ENCODE peak calls at places on chromosomes 7 and 10, in five cellular contexts. One of them, this sample, is unnamed.

GRCh38 chr7:130272456-130273080 is 5.9 kb downstream of the CPA2 start:
- DNase-seq in colonic mucosa: no peak
- DNase-seq in mammary epithelial cell: peak
- DNase-seq in left lung: no peak
- DNase-seq in GM23338: peak
- DNase-seq in this sample: no peak

GRCh38 chr10:73888514-73888913 is 14.2 kb upstream of the CAMK2G start:
- DNase-seq in colonic mucosa: no peak
- DNase-seq in mammary epithelial cell: peak
- DNase-seq in left lung: no peak
- DNase-seq in GM23338: no peak
- DNase-seq in this sample: no peak

GRCh38 chr7:46544396-46545008 is 623.4 kb upstream of the IGFBP3 start:
- DNase-seq in colonic mucosa: no peak
- DNase-seq in mammary epithelial cell: peak
- DNase-seq in left lung: no peak
- DNase-seq in GM23338: no peak
- DNase-seq in this sample: no peak

GRCh38 chr7:154505362-154505761 is 453.2 kb downstream of the DPP6 start:
- DNase-seq in colonic mucosa: no peak
- DNase-seq in mammary epithelial cell: no peak
- DNase-seq in left lung: no peak
- DNase-seq in GM23338: no peak
- DNase-seq in this sample: no peak

GRCh38 chr7:128811631-128812430 is 18.4 kb upstream of the FLNC start:
- DNase-seq in colonic mucosa: no peak
- DNase-seq in mammary epithelial cell: no peak
- DNase-seq in left lung: no peak
- DNase-seq in GM23338: no peak
- DNase-seq in this sample: no peak

GRCh38 chr7:106465704-106466468 is 181.1 kb upstream of the NAMPT start:
- DNase-seq in colonic mucosa: no peak
- DNase-seq in mammary epithelial cell: no peak
- DNase-seq in left lung: no peak
- DNase-seq in GM23338: no peak
- DNase-seq in this sample: no peak

GRCh38 chr7:13800694-13801448 is 188.6 kb downstream of the ETV1 start:
- DNase-seq in colonic mucosa: no peak
- DNase-seq in mammary epithelial cell: peak
- DNase-seq in left lung: no peak
- DNase-seq in GM23338: peak
- DNase-seq in this sample: no peak

GRCh38 chr7:29332027-29332806 is 137.6 kb downstream of the CHN2 start:
- DNase-seq in colonic mucosa: no peak
- DNase-seq in mammary epithelial cell: no peak
- DNase-seq in left lung: no peak
- DNase-seq in GM23338: no peak
- DNase-seq in this sample: no peak

GRCh38 chr10:48594799-48595198 is 10.1 kb downstream of the ARHGAP22 start:
- DNase-seq in colonic mucosa: no peak
- DNase-seq in mammary epithelial cell: no peak
- DNase-seq in left lung: no peak
- DNase-seq in GM23338: no peak
- DNase-seq in this sample: no peak

GRCh38 chr7:136303162-136303561 is 326.0 kb upstream of the MTPN start:
- DNase-seq in colonic mucosa: no peak
- DNase-seq in mammary epithelial cell: no peak
- DNase-seq in left lung: no peak
- DNase-seq in GM23338: no peak
- DNase-seq in this sample: no peak

GRCh38 chr7:116211913-116212596 is 1.7 kb downstream of the TES start:
- DNase-seq in colonic mucosa: no peak
- DNase-seq in mammary epithelial cell: no peak
- DNase-seq in left lung: no peak
- DNase-seq in GM23338: no peak
- DNase-seq in this sample: no peak

GRCh38 chr10:133306097-133306476 is 2.6 kb downstream of the TUBGCP2 start:
- DNase-seq in colonic mucosa: no peak
- DNase-seq in mammary epithelial cell: no peak
- DNase-seq in left lung: peak
- DNase-seq in GM23338: no peak
- DNase-seq in this sample: no peak

GRCh38 chr7:30450123-30450982 is 28.2 kb downstream of the NOD1 start:
- DNase-seq in colonic mucosa: no peak
- DNase-seq in mammary epithelial cell: no peak
- DNase-seq in left lung: no peak
- DNase-seq in GM23338: peak
- DNase-seq in this sample: no peak

GRCh38 chr7:30447466-30447865 is 31.1 kb downstream of the NOD1 start:
- DNase-seq in colonic mucosa: no peak
- DNase-seq in mammary epithelial cell: no peak
- DNase-seq in left lung: no peak
- DNase-seq in GM23338: no peak
- DNase-seq in this sample: no peak

GRCh38 chr7:30446266-30446665 is 32.3 kb downstream of the NOD1 start:
- DNase-seq in colonic mucosa: no peak
- DNase-seq in mammary epithelial cell: no peak
- DNase-seq in left lung: no peak
- DNase-seq in GM23338: no peak
- DNase-seq in this sample: no peak

GRCh38 chr7:30448461-30449189 is 30.0 kb downstream of the NOD1 start:
- DNase-seq in colonic mucosa: no peak
- DNase-seq in mammary epithelial cell: no peak
- DNase-seq in left lung: no peak
- DNase-seq in GM23338: no peak
- DNase-seq in this sample: no peak

DNA sequence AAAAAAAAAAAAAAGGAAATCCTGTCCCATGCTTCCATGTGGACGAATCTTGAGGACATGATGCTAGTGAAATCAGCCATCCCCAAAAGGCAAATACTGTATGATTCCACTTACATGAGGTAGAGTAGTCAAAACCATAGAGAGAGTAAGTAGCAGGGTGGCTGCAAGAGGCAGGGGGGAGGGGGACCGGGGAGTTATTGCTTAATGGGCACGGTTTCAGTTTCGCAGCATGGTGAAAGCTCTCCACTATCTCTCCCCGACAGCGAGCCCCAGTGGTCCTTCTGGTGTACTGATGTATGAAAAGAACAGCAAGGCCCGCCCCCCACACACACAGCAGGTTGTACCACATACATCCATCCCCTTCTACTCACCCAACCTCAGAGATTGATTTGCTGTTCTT is 32.8 kb downstream of the NOD1 start:
- DNase-seq in colonic mucosa: peak
- DNase-seq in mammary epithelial cell: no peak
- DNase-seq in left lung: peak
- DNase-seq in GM23338: peak
- DNase-seq in this sample: no peak
- TF ChIP-seq CTCF in colonic mucosa: no peak
- TF ChIP-seq CTCF in mammary epithelial cell: no peak
- TF ChIP-seq CTCF in left lung: peak
- TF ChIP-seq CTCF in GM23338: peak
- TF ChIP-seq CTCF in this sample: no peak

DNA sequence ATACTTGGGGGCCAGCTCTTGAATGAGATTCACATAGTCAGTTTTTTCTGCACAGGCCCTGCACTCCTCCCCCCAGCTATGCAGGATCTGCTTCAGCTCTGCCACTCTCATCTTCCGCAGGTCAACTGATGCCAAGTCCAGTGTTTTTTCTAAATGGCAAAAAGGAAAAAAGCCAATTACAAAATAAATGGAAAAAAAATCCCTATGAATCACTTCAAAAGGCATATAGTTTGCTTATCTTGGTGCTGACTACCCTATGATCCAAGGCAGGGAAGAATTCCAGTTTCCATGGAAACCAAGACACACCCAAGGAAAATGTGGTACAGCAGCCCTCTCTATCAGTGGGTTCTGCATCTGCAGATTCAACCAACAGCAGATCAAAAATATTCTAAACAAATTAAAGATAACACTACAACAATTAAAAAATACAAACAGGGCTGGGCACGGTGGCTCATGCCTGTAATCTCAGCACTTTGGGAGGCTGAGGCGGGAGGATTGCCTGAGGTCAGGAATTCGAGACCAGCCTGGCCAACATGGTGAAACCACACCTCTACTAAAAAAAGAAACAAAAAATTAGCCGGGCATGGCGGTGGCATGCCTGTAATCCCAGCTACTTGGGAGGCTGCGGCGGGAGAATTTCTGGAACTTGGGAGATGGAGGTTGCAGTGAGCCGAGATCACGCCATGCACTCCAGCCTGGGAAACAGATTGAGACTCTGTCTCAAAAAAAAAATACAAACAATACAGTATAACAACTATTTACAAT is 17.6 kb downstream of the CDNF start:
- DNase-seq in colonic mucosa: no peak
- DNase-seq in mammary epithelial cell: peak
- DNase-seq in left lung: no peak
- DNase-seq in GM23338: no peak
- DNase-seq in this sample: no peak
- TF ChIP-seq CTCF in colonic mucosa: no peak
- TF ChIP-seq CTCF in mammary epithelial cell: no peak
- TF ChIP-seq CTCF in left lung: no peak
- TF ChIP-seq CTCF in GM23338: no peak
- TF ChIP-seq CTCF in this sample: no peak

DNA sequence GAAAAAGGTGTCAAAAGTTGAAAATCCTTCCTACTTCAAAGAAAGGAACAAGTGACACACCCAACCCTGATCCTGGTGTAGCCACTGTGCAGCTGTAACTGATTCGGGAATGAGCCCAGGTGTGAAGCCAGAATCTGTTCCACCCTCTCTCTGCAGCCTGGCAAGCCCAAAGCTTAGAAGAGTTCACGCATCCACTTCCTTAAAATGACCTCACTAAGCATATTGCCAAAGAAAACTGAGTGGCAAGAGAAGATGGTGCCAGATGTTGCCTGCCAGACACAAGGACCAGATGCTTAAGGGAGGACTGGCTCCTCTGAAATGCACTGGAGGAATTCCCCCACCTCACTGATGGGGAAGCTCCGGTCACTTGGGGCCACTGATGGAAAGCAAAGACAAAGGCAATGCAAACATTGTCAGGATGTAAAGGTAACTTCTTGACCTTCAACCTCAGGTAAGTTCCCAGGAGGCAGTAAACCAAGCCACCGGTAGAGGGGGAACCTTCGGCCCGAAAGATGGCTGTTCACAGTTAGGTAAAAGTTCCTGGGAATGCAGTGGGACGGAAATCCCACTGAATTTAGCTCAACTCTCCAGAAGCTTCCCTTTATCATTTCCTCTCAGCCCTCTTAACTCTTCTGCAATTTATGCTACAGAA is 554.9 kb downstream of the KCNMA1 start:
- DNase-seq in colonic mucosa: no peak
- DNase-seq in mammary epithelial cell: no peak
- DNase-seq in left lung: no peak
- DNase-seq in GM23338: peak
- DNase-seq in this sample: no peak
- TF ChIP-seq CTCF in colonic mucosa: no peak
- TF ChIP-seq CTCF in mammary epithelial cell: no peak
- TF ChIP-seq CTCF in left lung: no peak
- TF ChIP-seq CTCF in GM23338: peak
- TF ChIP-seq CTCF in this sample: peak

DNA sequence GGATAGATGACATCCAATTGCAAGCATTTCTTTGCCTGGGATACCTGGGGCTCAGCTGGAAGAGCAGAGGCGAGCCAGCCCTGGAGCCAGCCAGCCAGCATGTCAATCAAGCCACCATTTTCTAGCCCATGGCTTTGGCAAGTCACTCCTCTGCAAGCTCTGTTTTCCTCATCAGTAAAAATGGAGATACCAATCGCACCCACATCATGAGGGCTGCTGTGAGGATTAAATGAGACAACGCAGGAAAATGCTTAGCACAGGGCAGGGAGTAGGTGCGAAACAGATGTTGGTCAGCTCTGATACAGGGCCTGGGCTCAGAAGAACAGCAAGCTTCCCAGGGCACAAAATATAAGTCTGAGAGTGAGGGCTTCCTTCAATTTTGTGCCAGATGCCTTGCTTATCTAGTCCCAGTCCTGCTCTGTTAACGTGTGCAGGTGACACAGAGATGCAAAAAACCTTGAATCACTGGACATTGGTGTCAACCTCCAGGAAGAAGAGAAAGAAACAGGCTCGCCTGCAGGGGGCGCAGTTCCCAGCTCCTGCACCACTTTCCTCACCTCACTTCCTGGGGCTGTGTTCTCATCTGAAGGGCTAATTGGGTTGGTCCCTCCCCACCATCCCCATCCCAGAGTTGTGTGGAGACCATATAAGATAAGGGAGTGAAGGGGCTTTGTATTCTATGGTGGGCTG is 72.8 kb upstream of the CACUL1 start:
- DNase-seq in colonic mucosa: no peak
- DNase-seq in mammary epithelial cell: no peak
- DNase-seq in left lung: no peak
- DNase-seq in GM23338: peak
- DNase-seq in this sample: no peak
- TF ChIP-seq CTCF in colonic mucosa: no peak
- TF ChIP-seq CTCF in mammary epithelial cell: peak
- TF ChIP-seq CTCF in left lung: no peak
- TF ChIP-seq CTCF in GM23338: peak
- TF ChIP-seq CTCF in this sample: peak

GRCh38 chr10:34526758-34527730 is 288.1 kb downstream of the PARD3 start:
- DNase-seq in colonic mucosa: no peak
- DNase-seq in mammary epithelial cell: peak
- DNase-seq in left lung: no peak
- DNase-seq in GM23338: peak
- DNase-seq in this sample: no peak
- TF ChIP-seq CTCF in colonic mucosa: no peak
- TF ChIP-seq CTCF in mammary epithelial cell: peak
- TF ChIP-seq CTCF in left lung: no peak
- TF ChIP-seq CTCF in GM23338: peak
- TF ChIP-seq CTCF in this sample: no peak

GRCh38 chr10:71825217-71825616 is 25.8 kb downstream of the PSAP start:
- DNase-seq in colonic mucosa: no peak
- DNase-seq in mammary epithelial cell: no peak
- DNase-seq in left lung: no peak
- DNase-seq in GM23338: no peak
- DNase-seq in this sample: no peak
- TF ChIP-seq CTCF in colonic mucosa: no peak
- TF ChIP-seq CTCF in mammary epithelial cell: no peak
- TF ChIP-seq CTCF in left lung: no peak
- TF ChIP-seq CTCF in GM23338: peak
- TF ChIP-seq CTCF in this sample: peak

GRCh38 chr7:20778063-20778721 is 8.5 kb downstream of the SP8 start:
- DNase-seq in colonic mucosa: peak
- DNase-seq in mammary epithelial cell: peak
- DNase-seq in left lung: peak
- DNase-seq in GM23338: peak
- DNase-seq in this sample: peak
- TF ChIP-seq CTCF in colonic mucosa: peak
- TF ChIP-seq CTCF in mammary epithelial cell: peak
- TF ChIP-seq CTCF in left lung: peak
- TF ChIP-seq CTCF in GM23338: peak
- TF ChIP-seq CTCF in this sample: peak

DNA sequence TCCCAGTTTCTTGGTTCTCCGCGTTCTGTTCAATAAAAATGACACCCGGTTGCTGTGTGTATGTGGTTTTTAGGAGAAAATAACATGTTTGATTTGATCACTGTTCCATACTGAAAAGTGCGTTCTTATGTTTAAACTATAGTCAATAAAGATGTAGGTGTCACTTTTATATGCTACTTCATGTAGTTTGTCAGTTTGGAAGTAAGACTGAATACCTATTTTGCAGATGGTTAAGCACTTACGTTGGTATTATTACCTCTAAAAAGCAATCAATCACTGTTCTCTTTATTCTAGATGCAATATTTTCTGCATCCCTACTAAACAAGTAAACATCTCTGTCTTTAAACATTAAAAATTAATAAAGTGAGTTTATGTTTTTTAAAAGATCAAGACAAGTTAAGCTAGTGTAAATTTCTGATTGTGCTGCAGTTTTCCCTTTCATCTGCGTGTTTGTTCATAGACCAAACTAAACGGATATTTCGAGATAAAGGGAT is 670 bp downstream of the KIF11 start:
- DNase-seq in colonic mucosa: no peak
- DNase-seq in mammary epithelial cell: peak
- DNase-seq in left lung: no peak
- DNase-seq in GM23338: no peak
- DNase-seq in this sample: no peak
- TF ChIP-seq CTCF in colonic mucosa: no peak
- TF ChIP-seq CTCF in mammary epithelial cell: no peak
- TF ChIP-seq CTCF in left lung: no peak
- TF ChIP-seq CTCF in GM23338: no peak
- TF ChIP-seq CTCF in this sample: no peak

This sample was measured in type B pancreatic cell.